ENCODE peak calls at places on chromosomes 16 and 17, in four cellular contexts. J is DMS 273 treated with DMSO at 0.1 percent for 48 hours; U is central memory CD4-positive, alpha-beta T cell; W is stimulated activated CD8-positive, alpha-beta memory T cell treated with anti-CD3 and anti-CD28 coated beads, Interleukin-4, amount 100 ng/mL, for 1 hour. G is an unnamed sample.
A peak's percentile ranks its signal among the peaks of the same experiment; 100 is the strongest.

GRCh38 chr16:471353-472198 is 46.1 kb downstream of the RAB11FIP3 start:
- DNase-seq in J (no peak), U (no peak), W (no peak), G (no peak)

GRCh38 chr17:9241371-9241712 is 220.0 kb downstream of the NTN1 start:
- DNase-seq in J (no peak), U (no peak), W (no peak), G (no peak)

GRCh38 chr16:71915350-71915749 is 20.0 kb downstream of the IST1 start:
- DNase-seq in J (no peak), U (no peak), W (no peak), G (no peak)

GRCh38 chr17:43546317-43547188 is at the start of gene ETV4:
- DNase-seq in J (peak; percentile 73), U (peak; percentile 82), W (peak; percentile 60), G (peak; percentile 75)

GRCh38 chr16:30090607-30091332 is 954 bp downstream of the TBX6 start:
- DNase-seq in J (no peak), U (no peak), W (no peak), G (no peak)

GRCh38 chr17:78935419-78936323 is 10.5 kb upstream of the TIMP2 start:
- DNase-seq in J (peak; percentile 77), U (no peak), W (no peak), G (no peak)

GRCh38 chr17:35731932-35732805 is 730 bp downstream of the RASL10B start:
- DNase-seq in J (no peak), U (no peak), W (no peak), G (no peak)

GRCh38 chr17:290626-291025 is 62.0 kb downstream of the RPH3AL start:
- DNase-seq in J (no peak), U (no peak), W (no peak), G (no peak)

GRCh38 chr16:67664871-67665270 is 1.7 kb downstream of the ENKD1 start:
- DNase-seq in J (no peak), U (no peak), W (no peak), G (no peak)

GRCh38 chr16:85986931-85987749 is 88.2 kb downstream of the IRF8 start:
- DNase-seq in J (no peak), U (no peak), W (no peak), G (no peak)

GRCh38 chr17:83124871-83125514 is 45.6 kb downstream of the METRNL start:
- DNase-seq in J (no peak), U (peak; percentile 49), W (no peak), G (peak; percentile 25)

GRCh38 chr17:57679906-57680695 is 65.0 kb downstream of the CCDC182 start:
- DNase-seq in J (no peak), U (no peak), W (no peak), G (no peak)

GRCh38 chr16:15954814-15955151 is 5.4 kb downstream of the ABCC1 start:
- DNase-seq in J (no peak), U (no peak), W (no peak), G (no peak)

GRCh38 chr17:60695960-60696359 is 18.3 kb downstream of the BCAS3 start:
- DNase-seq in J (no peak), U (no peak), W (no peak), G (no peak)

GRCh38 chr17:43548689-43549379 is 2.7 kb upstream of the ETV4 start:
- DNase-seq in J (no peak), U (no peak), W (no peak), G (no peak)

GRCh38 chr17:61009619-61010018 is 332.0 kb downstream of the BCAS3 start:
- DNase-seq in J (no peak), U (no peak), W (no peak), G (no peak)

GRCh38 chr17:74921769-74922168 is 1.3 kb downstream of the USH1G start:
- DNase-seq in J (no peak), U (no peak), W (no peak), G (no peak)

GRCh38 chr17:72387487-72387886 is 266.7 kb downstream of the SOX9 start:
- DNase-seq in J (no peak), U (no peak), W (no peak), G (no peak)

GRCh38 chr17:73151888-73152633 is 12.7 kb upstream of the SSTR2 start:
- DNase-seq in J (no peak), U (no peak), W (no peak), G (no peak)

GRCh38 chr17:74125160-74125559 is 78.3 kb upstream of the RPL38 start:
- DNase-seq in J (no peak), U (no peak), W (no peak), G (no peak)

GRCh38 chr17:80441133-80441578 is 26.2 kb downstream of the ENDOV start:
- DNase-seq in J (no peak), U (peak; percentile 21), W (no peak), G (no peak)

GRCh38 chr17:67666710-67667109 is 51.0 kb upstream of the NOL11 start:
- DNase-seq in J (peak; percentile 34), U (no peak), W (no peak), G (no peak)

GRCh38 chr17:8776861-8777260 is 18.5 kb upstream of the SPDYE4 start:
- DNase-seq in J (no peak), U (no peak), W (no peak), G (no peak)

GRCh38 chr17:65674246-65675045 is 113.0 kb upstream of the AXIN2 start:
- DNase-seq in J (no peak), U (no peak), W (no peak), G (no peak)

GRCh38 chr17:79223953-79224352 is 149.3 kb downstream of the ENGASE start:
- DNase-seq in J (no peak), U (no peak), W (no peak), G (no peak)

GRCh38 chr16:50771366-50771765 is 29.5 kb downstream of the CYLD start:
- DNase-seq in J (no peak), U (no peak), W (no peak), G (no peak)

GRCh38 chr16:67658849-67659674 is 998 bp downstream of the ACD start:
- DNase-seq in J (no peak), U (no peak), W (no peak), G (no peak)

G was measured in T-helper 22 cell.